ENCODE peak calls at places on chromosome 9, in nine cellular contexts. Z is adrenal gland; K is NCI-H1694 treated with DMSO at 0.1 percent for 48 hours; G is posterior cingulate gyrus; R is ELR; A is CD4-positive, CD25-positive, alpha-beta regulatory T cell; V is mammary epithelial cell; S is effector CD8-positive, alpha-beta T cell; I is CD8-positive, alpha-beta memory T cell. M is an unnamed sample.

GRCh38 chr9:137227853-137228514 is 682 bp downstream of the RNF224 start:
- DNase-seq in Z (no peak), K (no peak), G (no peak), R (no peak), A (no peak), V (no peak), S (no peak), I (no peak), M (no peak)

GRCh38 chr9:95188459-95188858 is 129.1 kb downstream of the FANCC start:
- DNase-seq in Z (no peak), K (no peak), G (no peak), R (no peak), A (no peak), V (no peak), S (no peak), I (no peak), M (no peak)

GRCh38 chr9:124011460-124012301 is at the start of gene LHX2:
- DNase-seq in Z (no peak), K (peak), G (peak), R (peak), A (peak), V (peak), S (no peak), I (no peak), M (peak)

GRCh38 chr9:115118471-115119156 is 657 bp upstream of the TNC start:
- DNase-seq in Z (peak), K (no peak), G (peak), R (peak), A (no peak), V (peak), S (no peak), I (no peak), M (no peak)

GRCh38 chr9:125659954-125660353 is 47.1 kb downstream of the MAPKAP1 start:
- DNase-seq in Z (no peak), K (no peak), G (no peak), R (peak), A (no peak), V (peak), S (no peak), I (no peak), M (no peak)

GRCh38 chr9:7454490-7455110 is 345.0 kb downstream of the DMAC1 start:
- DNase-seq in Z (no peak), K (no peak), G (no peak), R (no peak), A (no peak), V (no peak), S (no peak), I (no peak), M (no peak)

GRCh38 chr9:93475856-93476255 is 22.5 kb upstream of the FAM120AOS start:
- DNase-seq in Z (no peak), K (no peak), G (no peak), R (no peak), A (no peak), V (no peak), S (no peak), I (no peak), M (no peak)

GRCh38 chr9:98514841-98515240 is 193.9 kb downstream of the GABBR2 start:
- DNase-seq in Z (no peak), K (no peak), G (no peak), R (no peak), A (no peak), V (no peak), S (no peak), I (no peak), M (no peak)

GRCh38 chr9:121098567-121099198 is 23.9 kb downstream of the CNTRL start:
- DNase-seq in Z (no peak), K (no peak), G (no peak), R (no peak), A (no peak), V (no peak), S (no peak), I (no peak), M (no peak)

GRCh38 chr9:75197521-75197920 is 109.2 kb downstream of the OSTF1 start:
- DNase-seq in Z (no peak), K (no peak), G (no peak), R (peak), A (no peak), V (no peak), S (no peak), I (no peak), M (no peak)

M was measured in ovary.